ENCODE peak calls at places on chromosomes 1 and 21, in nine cellular contexts. P is T-helper 1 cell, L is neural crest cell, G is astrocyte of the cerebellum, C is NCI-H1930, W is NB4, N is LoVo, I is aorta, M is NT2/D1. J is an unnamed sample.
A peak's percentile ranks its signal among the peaks of the same experiment; 100 is the strongest.

GRCh38 chr1:31222176-31222575 is 17.5 kb downstream of the NKAIN1 start:
- DNase-seq in P (no peak), L (no peak), G (no peak), C (no peak), W (peak; percentile 45), N (no peak), I (no peak), M (no peak), J (no peak)

GRCh38 chr21:43362306-43362927 is 64.5 kb downstream of the SIK1 start:
- DNase-seq in P (peak; percentile 81), L (peak; percentile 26), G (peak; percentile 20), C (no peak), W (peak; percentile 52), N (no peak), I (peak; percentile 82), M (no peak), J (peak; percentile 80)

GRCh38 chr1:10031461-10031860 is 1.3 kb upstream of the UBE4B start:
- DNase-seq in P (no peak), L (no peak), G (no peak), C (no peak), W (no peak), N (no peak), I (no peak), M (no peak), J (peak; percentile 67)

GRCh38 chr1:185929759-185930158 is 195.6 kb downstream of the HMCN1 start:
- DNase-seq in P (no peak), L (no peak), G (peak; percentile 45), C (no peak), W (no peak), N (no peak), I (no peak), M (no peak), J (peak; percentile 45)

GRCh38 chr21:45637883-45638282 is 5.6 kb upstream of the PCBP3 start:
- DNase-seq in P (no peak), L (no peak), G (no peak), C (no peak), W (no peak), N (no peak), I (no peak), M (no peak), J (no peak)

GRCh38 chr1:6276765-6277555 is 16.1 kb upstream of the GPR153 start:
- DNase-seq in P (no peak), L (no peak), G (no peak), C (no peak), W (no peak), N (no peak), I (no peak), M (no peak), J (no peak)

GRCh38 chr1:55375617-55376258 is 160.6 kb upstream of the USP24 start:
- DNase-seq in P (peak; percentile 11), L (peak; percentile 60), G (peak; percentile 15), C (no peak), W (peak; percentile 52), N (peak; percentile 60), I (no peak), M (peak; percentile 43), J (peak; percentile 63)

GRCh38 chr1:25178917-25179571 is 53.3 kb downstream of the SYF2 start:
- DNase-seq in P (no peak), L (no peak), G (no peak), C (no peak), W (no peak), N (no peak), I (no peak), M (no peak), J (no peak)

GRCh38 chr1:39943471-39944290 is 11.3 kb upstream of the MFSD2A start:
- DNase-seq in P (no peak), L (no peak), G (no peak), C (no peak), W (no peak), N (peak; percentile 62), I (no peak), M (no peak), J (no peak)

GRCh38 chr1:21278898-21279819 is 11.1 kb downstream of the ECE1 start:
- DNase-seq in P (no peak), L (no peak), G (no peak), C (no peak), W (no peak), N (no peak), I (peak; percentile 56), M (no peak), J (no peak)

GRCh38 chr1:183477986-183478781 is 5.9 kb downstream of the SMG7 start:
- DNase-seq in P (no peak), L (no peak), G (no peak), C (no peak), W (no peak), N (no peak), I (no peak), M (no peak), J (no peak)

GRCh38 chr1:235527196-235527814 is 23.1 kb upstream of the B3GALNT2 start:
- DNase-seq in P (no peak), L (no peak), G (no peak), C (no peak), W (no peak), N (no peak), I (no peak), M (no peak), J (no peak)

J was measured in choroid plexus epithelial cell.